ENCODE peak calls at places on chromosomes 12 and 14, in seven cellular contexts. B is NCI-H345, L is neural crest cell, C is Caki2, A is kidney glomerular epithelial cell, E is transverse colon, S is sciatic nerve. H is an unnamed sample.

GRCh38 chr12:122024132-122024785 is 2.6 kb downstream of the BCL7A start:
- DNase-seq in B (no peak), L (no peak), C (peak; percentile 74), A (peak; percentile 71), E (no peak), S (no peak), H (no peak)

GRCh38 chr12:16348435-16349131 is 1.1 kb downstream of the MGST1 start:
- DNase-seq in B (no peak), L (no peak), C (peak; percentile 46), A (no peak), E (no peak), S (no peak), H (no peak)

GRCh38 chr14:104581521-104581920 is 2.0 kb downstream of the C14orf180 start:
- DNase-seq in B (no peak), L (no peak), C (no peak), A (no peak), E (no peak), S (no peak), H (no peak)

GRCh38 chr14:77260631-77261030 is 10.4 kb downstream of the NGB start:
- DNase-seq in B (no peak), L (no peak), C (no peak), A (no peak), E (no peak), S (no peak), H (no peak)

GRCh38 chr12:21456291-21456780 is 18.9 kb downstream of the PYROXD1 start:
- DNase-seq in B (no peak), L (no peak), C (no peak), A (no peak), E (no peak), S (no peak), H (no peak)

GRCh38 chr12:113857371-113857770 is 108.8 kb downstream of the RBM19 start:
- DNase-seq in B (no peak), L (no peak), C (no peak), A (no peak), E (no peak), S (no peak), H (no peak)

GRCh38 chr12:19436931-19437330 is 2.4 kb upstream of the AEBP2 start:
- DNase-seq in B (no peak), L (no peak), C (no peak), A (no peak), E (no peak), S (no peak), H (no peak)

GRCh38 chr12:42608196-42608825 is 18.8 kb upstream of the PRICKLE1 start:
- DNase-seq in B (no peak), L (no peak), C (no peak), A (no peak), E (no peak), S (no peak), H (no peak)

GRCh38 chr14:60722163-60722835 is 1.9 kb downstream of the SIX4 start:
- DNase-seq in B (peak; percentile 44), L (peak; percentile 43), C (peak; percentile 28), A (no peak), E (peak; percentile 7), S (no peak), H (peak; percentile 49)

GRCh38 chr12:9925746-9926393 is 6.3 kb downstream of the CLEC2A start:
- DNase-seq in B (peak; percentile 9), L (no peak), C (peak; percentile 29), A (peak; percentile 50), E (no peak), S (no peak), H (peak; percentile 7)

GRCh38 chr12:57627504-57628279 is 5.3 kb downstream of the B4GALNT1 start:
- DNase-seq in B (no peak), L (no peak), C (no peak), A (no peak), E (no peak), S (no peak), H (peak; percentile 38)

GRCh38 chr12:102120886-102121285 is 903 bp downstream of the PARPBP start:
- DNase-seq in B (no peak), L (no peak), C (peak; percentile 21), A (peak; percentile 7), E (no peak), S (no peak), H (peak; percentile 8)

GRCh38 chr12:77894548-77894947 is 63.9 kb downstream of the NAV3 start:
- DNase-seq in B (no peak), L (no peak), C (no peak), A (no peak), E (no peak), S (no peak), H (no peak)

GRCh38 chr12:71730936-71731335 is 23.7 kb upstream of the RAB21 start:
- DNase-seq in B (no peak), L (no peak), C (no peak), A (no peak), E (no peak), S (no peak), H (no peak)

GRCh38 chr14:45787167-45787566 is 534.2 kb upstream of the MIS18BP1 start:
- DNase-seq in B (no peak), L (no peak), C (no peak), A (no peak), E (no peak), S (no peak), H (no peak)

GRCh38 chr14:104091927-104092771 is 6.6 kb downstream of the ASPG start:
- DNase-seq in B (no peak), L (no peak), C (no peak), A (no peak), E (peak; percentile 11), S (no peak), H (no peak)

GRCh38 chr14:49622022-49622607 is 1.5 kb downstream of the MGAT2 start:
- DNase-seq in B (no peak), L (no peak), C (no peak), A (no peak), E (no peak), S (no peak), H (no peak)

GRCh38 chr14:46861753-46862152 is 210.2 kb upstream of the RPL10L start:
- DNase-seq in B (no peak), L (no peak), C (no peak), A (no peak), E (no peak), S (no peak), H (no peak)

GRCh38 chr12:130183585-130184370 is 21.5 kb downstream of the FZD10 start:
- DNase-seq in B (no peak), L (no peak), C (no peak), A (no peak), E (no peak), S (no peak), H (no peak)

GRCh38 chr14:94036328-94037167 is 10.4 kb downstream of the OTUB2 start:
- DNase-seq in B (peak; percentile 66), L (peak; percentile 70), C (peak; percentile 35), A (peak; percentile 70), E (peak; percentile 81), S (peak; percentile 84), H (peak; percentile 82)

GRCh38 chr12:85725991-85726390 is 110.2 kb downstream of the RASSF9 start:
- DNase-seq in B (no peak), L (no peak), C (no peak), A (no peak), E (no peak), S (no peak), H (no peak)

GRCh38 chr14:38016497-38016896 is 191.2 kb upstream of the SSTR1 start:
- DNase-seq in B (no peak), L (no peak), C (no peak), A (no peak), E (no peak), S (no peak), H (no peak)

GRCh38 chr14:85387181-85387580 is 142.8 kb upstream of the FLRT2 start:
- DNase-seq in B (no peak), L (no peak), C (no peak), A (no peak), E (no peak), S (no peak), H (no peak)

GRCh38 chr12:115320451-115320850 is 636.5 kb upstream of the TBX3 start:
- DNase-seq in B (no peak), L (no peak), C (no peak), A (no peak), E (no peak), S (no peak), H (no peak)

GRCh38 chr12:32252199-32253073 is 145.8 kb downstream of the BICD1 start:
- DNase-seq in B (no peak), L (no peak), C (peak; percentile 55), A (no peak), E (no peak), S (no peak), H (no peak)

GRCh38 chr14:95464103-95464502 is 52.3 kb downstream of the SYNE3 start:
- DNase-seq in B (no peak), L (no peak), C (no peak), A (no peak), E (no peak), S (no peak), H (no peak)

GRCh38 chr14:91303091-91303923 is 58.8 kb upstream of the GPR68 start:
- DNase-seq in B (no peak), L (no peak), C (peak; percentile 22), A (no peak), E (no peak), S (no peak), H (peak; percentile 97)

GRCh38 chr12:52532636-52533035 is 12.4 kb upstream of the KRT5 start:
- DNase-seq in B (no peak), L (no peak), C (no peak), A (no peak), E (no peak), S (no peak), H (no peak)

GRCh38 chr12:123384994-123385376 is 1.1 kb downstream of the KMT5A start:
- DNase-seq in B (no peak), L (no peak), C (no peak), A (peak; percentile 40), E (no peak), S (no peak), H (no peak)

GRCh38 chr12:51639361-51639760 is 48.3 kb downstream of the SCN8A start:
- DNase-seq in B (no peak), L (no peak), C (no peak), A (no peak), E (no peak), S (no peak), H (no peak)

GRCh38 chr12:24574538-24574937 is 374.4 kb downstream of the BCAT1 start:
- DNase-seq in B (no peak), L (no peak), C (no peak), A (no peak), E (no peak), S (no peak), H (no peak)

GRCh38 chr14:84864582-84865271 is 665.2 kb upstream of the FLRT2 start:
- DNase-seq in B (no peak), L (no peak), C (no peak), A (no peak), E (no peak), S (no peak), H (no peak)

GRCh38 chr12:94458882-94459772 is 540 bp downstream of the CEP83 start:
- DNase-seq in B (peak; percentile 60), L (no peak), C (no peak), A (peak; percentile 22), E (no peak), S (no peak), H (peak; percentile 3)

GRCh38 chr12:30839643-30840190 is 85.0 kb upstream of the CAPRIN2 start:
- DNase-seq in B (no peak), L (no peak), C (no peak), A (no peak), E (no peak), S (no peak), H (no peak)